ENCODE peak calls at places on chromosomes 11 and 22, in five cellular contexts. Y, C, T, S and U are unnamed samples.

GRCh38 chr11:44596541-44597276 is 31.2 kb downstream of the CD82 start:
- DNase-seq in S (no peak), C (no peak), Y (no peak), T (no peak), U (no peak)

GRCh38 chr11:130854483-130854882 is 61.8 kb downstream of the SNX19 start:
- DNase-seq in S (no peak), T (no peak), Y (no peak), C (no peak), U (no peak)

GRCh38 chr11:109729761-109730160 is 307.8 kb downstream of the C11orf87 start:
- DNase-seq in S (peak; percentile 13), T (no peak), Y (no peak), C (no peak), U (no peak)

GRCh38 chr11:76663912-76664440 is 6.6 kb downstream of the LRRC32 start:
- DNase-seq in Y (no peak), C (no peak), S (no peak), T (peak; percentile 60), U (no peak)

GRCh38 chr11:32213223-32213622 is 122.3 kb downstream of the RCN1 start:
- DNase-seq in T (no peak), S (no peak), Y (no peak), C (no peak), U (no peak)

GRCh38 chr11:13348305-13348704 is 70.7 kb downstream of the BMAL1 start:
- DNase-seq in T (no peak), C (no peak), S (no peak), Y (no peak), U (no peak)

GRCh38 chr11:71286701-71287643 is 34.6 kb upstream of the SHANK2 start:
- DNase-seq in T (no peak), S (no peak), Y (no peak), C (no peak), U (no peak)

GRCh38 chr11:14418801-14419417 is 59.9 kb upstream of the RRAS2 start:
- DNase-seq in C (no peak), T (no peak), S (peak; percentile 92), Y (peak; percentile 48), U (no peak)

GRCh38 chr11:130999086-130999485 is 82.8 kb upstream of the SNX19 start:
- DNase-seq in Y (no peak), S (no peak), C (no peak), T (no peak), U (no peak)

GRCh38 chr11:93444671-93445073 is 98.5 kb downstream of the SMCO4 start:
- DNase-seq in Y (no peak), T (peak; percentile 10), S (peak; percentile 88), C (peak; percentile 69), U (no peak)

GRCh38 chr11:65965986-65966762 is 4.6 kb downstream of the SART1 start:
- DNase-seq in Y (no peak), T (peak; percentile 66), C (no peak), S (no peak), U (no peak)

GRCh38 chr22:45846952-45847351 is 130.0 kb downstream of the WNT7B start:
- DNase-seq in Y (no peak), C (no peak), S (peak; percentile 52), T (no peak), U (no peak)

GRCh38 chr11:2142300-2142759 is 3.1 kb upstream of the IGF2 start:
- DNase-seq in C (no peak), T (no peak), Y (no peak), S (no peak), U (no peak)

GRCh38 chr22:44497218-44497903 is 672 bp downstream of the RTL6 start:
- DNase-seq in C (no peak), T (no peak), S (peak; percentile 37), Y (no peak), U (peak; percentile 81)

GRCh38 chr11:107275632-107276031 is 182.0 kb downstream of the CWF19L2 start:
- DNase-seq in T (no peak), C (no peak), Y (no peak), S (no peak), U (no peak)

GRCh38 chr22:45777046-45777851 is 105.6 kb downstream of the ATXN10 start:
- DNase-seq in Y (no peak), T (no peak), S (no peak), C (no peak), U (no peak)

GRCh38 chr11:106011481-106011880 is 10.6 kb downstream of the MSANTD4 start:
- DNase-seq in S (no peak), Y (no peak), C (no peak), T (no peak), U (no peak)

GRCh38 chr22:39984750-39985149 is 10.0 kb upstream of the FAM83F start:
- DNase-seq in C (no peak), T (no peak), S (no peak), Y (no peak), U (no peak)

GRCh38 chr11:69685348-69685747 is 10.2 kb upstream of the LTO1 start:
- DNase-seq in T (no peak), C (no peak), Y (no peak), S (no peak), U (no peak)

GRCh38 chr11:69683764-69684333 is 8.7 kb upstream of the LTO1 start:
- DNase-seq in C (no peak), S (peak; percentile 81), T (no peak), Y (no peak), U (no peak)

GRCh38 chr11:69684651-69685050 is 9.5 kb upstream of the LTO1 start:
- DNase-seq in C (no peak), S (no peak), Y (no peak), T (no peak), U (no peak)

GRCh38 chr11:69686856-69687255 is 11.7 kb upstream of the LTO1 start:
- DNase-seq in S (no peak), C (no peak), T (peak; percentile 35), Y (no peak), U (no peak)

DNA sequence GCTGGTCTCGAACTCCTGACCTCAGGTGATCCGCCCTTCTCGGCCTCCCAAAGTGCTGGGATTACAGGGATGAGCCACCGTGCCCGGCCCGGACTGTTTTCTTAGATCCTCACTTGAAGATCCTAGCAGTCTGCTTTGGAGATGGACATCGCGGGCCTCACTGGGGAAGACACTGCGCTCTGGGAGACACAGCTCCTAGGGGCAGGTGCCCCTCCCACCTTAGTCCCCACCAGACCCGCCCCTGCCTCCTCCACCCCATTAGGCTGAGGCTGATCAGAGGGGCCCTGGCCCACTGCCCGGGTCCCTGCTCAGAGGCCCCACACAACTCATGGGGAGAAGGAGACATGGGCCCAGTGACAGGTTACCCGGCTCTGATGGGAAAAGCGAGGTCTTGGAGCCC is 11.3 kb upstream of the LTO1 start:
- DNase-seq in S (no peak), T (peak; percentile 37), C (no peak), Y (no peak), U (no peak)
- TF ChIP-seq CTCF in S (no peak), T (no peak), C (no peak), Y (no peak), U (no peak)

GRCh38 chr22:24952837-24953293 is 349 bp downstream of the KIAA1671 start:
- DNase-seq in T (no peak), Y (peak; percentile 31), C (no peak), S (peak; percentile 88), U (no peak)

GRCh38 chr22:24950272-24950902 is 2.1 kb upstream of the KIAA1671 start:
- DNase-seq in C (peak; percentile 72), T (no peak), S (peak; percentile 96), Y (no peak), U (no peak)

GRCh38 chr22:24954114-24954463 is 1.6 kb downstream of the KIAA1671 start:
- DNase-seq in Y (no peak), C (no peak), T (no peak), S (peak; percentile 21), U (no peak)

GRCh38 chr22:24953294-24954113 is 988 bp downstream of the KIAA1671 start:
- DNase-seq in S (peak; percentile 44), Y (no peak), T (peak; percentile 86), C (no peak), U (no peak)

DNA sequence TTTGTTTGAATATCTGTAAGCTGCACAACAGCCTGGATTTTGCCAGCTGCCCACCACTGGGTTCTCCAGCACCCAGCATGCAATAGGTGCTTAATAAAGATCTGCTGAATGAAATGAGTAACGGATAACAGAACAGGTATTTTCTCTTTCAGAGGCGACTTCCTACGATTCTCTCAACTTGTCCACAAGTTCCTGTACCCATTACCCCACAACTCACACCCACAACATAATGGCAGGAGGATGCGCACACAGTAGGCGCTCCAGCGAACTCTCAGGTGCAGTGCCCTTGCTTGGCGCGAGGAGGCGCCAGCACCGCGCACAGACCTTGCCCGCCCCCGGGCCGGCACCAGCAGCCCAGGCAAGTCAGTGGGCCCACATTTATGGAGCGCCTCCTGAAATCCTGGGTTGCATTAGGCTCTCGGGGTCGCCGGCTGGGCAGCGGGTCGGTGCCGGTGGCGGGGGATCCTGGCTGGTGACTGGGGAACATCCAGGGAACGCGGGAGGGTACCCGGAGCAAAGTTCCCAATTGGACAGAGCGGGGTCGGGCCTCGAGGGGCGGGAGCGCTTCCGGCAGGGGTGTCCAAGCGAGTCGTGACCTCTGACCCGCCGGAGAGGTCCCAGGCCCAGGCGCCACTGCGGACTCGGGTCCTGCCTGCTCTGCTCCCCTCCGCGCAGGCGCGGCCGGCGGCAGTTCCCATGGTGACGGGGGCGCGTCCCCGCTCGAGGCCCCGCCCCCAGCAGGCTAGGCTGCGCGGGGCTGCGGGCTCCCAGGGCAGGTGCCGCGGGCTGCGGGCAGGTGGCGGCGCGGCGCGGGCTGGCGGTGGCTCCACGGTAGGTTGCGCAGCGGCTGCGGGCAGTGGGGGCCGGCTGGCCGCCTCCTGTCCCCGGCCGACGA is at the start of gene KIAA1671:
- DNase-seq in T (peak; percentile 98), Y (peak; percentile 53), C (peak; percentile 84), S (peak; percentile 96), U (no peak)
- TF ChIP-seq POLR2AphosphoS5 in T (no peak), Y (peak; percentile 84), C (peak; percentile 18), S (peak; percentile 60), U (peak; percentile 3)

DNA sequence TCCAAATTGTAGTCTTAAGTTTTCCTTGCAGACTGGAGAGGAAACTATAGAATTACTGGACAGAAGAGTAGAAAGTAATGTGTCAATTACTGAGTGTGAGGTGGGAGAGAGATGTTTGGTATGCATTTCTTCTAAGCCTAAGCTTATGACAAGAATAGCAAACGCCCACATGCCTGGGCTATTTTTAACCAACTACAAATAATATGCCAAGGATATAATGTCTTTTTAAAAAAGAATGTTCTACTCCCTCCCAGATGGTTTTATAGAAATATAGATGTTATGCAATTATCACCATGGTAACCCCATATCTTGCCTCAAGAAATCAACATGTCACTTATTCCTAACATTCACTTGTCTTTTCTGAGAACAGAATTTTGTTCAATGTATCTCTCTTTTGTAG is 996.7 kb upstream of the CHORDC1 start:
- DNase-seq in Y (no peak), C (no peak), T (no peak), S (no peak), U (no peak)
- H3K27ac ChIP-seq in Y (no peak overlapping the region), C (no peak overlapping the region), T (no peak overlapping the region), S (no peak overlapping the region), U (peak overlapping the region; percentile 54)

GRCh38 chr11:64765291-64765803 is 5.6 kb upstream of the PYGM start:
- DNase-seq in Y (no peak), C (no peak), S (peak; percentile 80), T (peak; percentile 80), U (no peak)
- TF ChIP-seq CTCF in Y (peak; percentile 32), C (peak; percentile 45), S (peak; percentile 68), T (no peak), U (no peak)